ENCODE peak calls at places on chromosomes 2 and 18, in ten cellular contexts. Z is aorta, V is astrocyte, J is suprapubic skin, E is left ventricle myocardium inferior, N is upper lobe of right lung, T is heart right ventricle, K is right lobe of liver, R is breast epithelium, F is hepatocyte. L is an unnamed sample. For H3K36me3, the result is how much of the 10 kb centered on the place peaks cover.

GRCh38 chr2:64523667-64524603 is at the start of gene AFTPH:
- DNase-seq in Z (peak), V (peak), J (peak), E (peak), N (peak), T (peak), K (peak), R (peak), F (peak), L (peak)

GRCh38 chr2:40103163-40103562 is 324.1 kb upstream of the THUMPD2 start:
- DNase-seq in Z (no peak), V (peak), J (no peak), E (no peak), N (no peak), T (no peak), K (no peak), R (no peak), F (no peak), L (no peak)

GRCh38 chr18:51660316-51660715 is 462.8 kb upstream of the MEX3C start:
- DNase-seq in Z (no peak), V (no peak), J (no peak), E (no peak), N (no peak), T (no peak), K (no peak), R (no peak), F (no peak), L (no peak)

GRCh38 chr2:233764761-233765160 is 4.7 kb downstream of the UGT1A1 start:
- DNase-seq in Z (no peak), V (no peak), J (no peak), E (no peak), N (no peak), T (no peak), K (no peak), R (no peak), F (no peak), L (no peak)

GRCh38 chr2:20184067-20184938 is 40.6 kb downstream of the SDC1 start:
- DNase-seq in Z (peak), V (peak), J (no peak), E (peak), N (peak), T (no peak), K (peak), R (no peak), F (peak), L (peak)

GRCh38 chr18:7466190-7466589 is 100.9 kb upstream of the PTPRM start:
- DNase-seq in Z (no peak), V (no peak), J (no peak), E (no peak), N (no peak), T (no peak), K (no peak), R (no peak), F (no peak), L (no peak)

GRCh38 chr2:47867205-47867604 is 39.1 kb downstream of the FBXO11 start:
- DNase-seq in Z (no peak), V (peak), J (no peak), E (no peak), N (no peak), T (peak), K (no peak), R (no peak), F (peak), L (no peak)

GRCh38 chr2:66170681-66171234 is 264.2 kb upstream of the MEIS1 start:
- DNase-seq in Z (no peak), V (no peak), J (no peak), E (no peak), N (no peak), T (no peak), K (no peak), R (no peak), F (no peak), L (no peak)

GRCh38 chr2:109715302-109715937 is 78.7 kb upstream of the RGPD5 start:
- DNase-seq in Z (no peak), V (no peak), J (peak), E (no peak), N (peak), T (no peak), K (peak), R (peak), F (peak), L (no peak)

GRCh38 chr2:26576565-26577441 is 64.4 kb downstream of the CIB4 start:
- DNase-seq in Z (peak), V (no peak), J (no peak), E (no peak), N (peak), T (no peak), K (peak), R (no peak), F (no peak), L (no peak)

GRCh38 chr2:26613241-26614204 is 27.6 kb downstream of the CIB4 start:
- DNase-seq in Z (no peak), V (no peak), J (peak), E (peak), N (peak), T (peak), K (no peak), R (no peak), F (no peak), L (peak)

GRCh38 chr2:97673187-97673914 is 3.8 kb downstream of the C2orf92 start:
- DNase-seq in Z (no peak), V (peak), J (no peak), E (no peak), N (no peak), T (no peak), K (no peak), R (no peak), F (no peak), L (no peak)

GRCh38 chr2:44559108-44559507 is 197.4 kb downstream of the CAMKMT start:
- DNase-seq in Z (no peak), V (no peak), J (no peak), E (no peak), N (no peak), T (no peak), K (no peak), R (no peak), F (no peak), L (no peak)

GRCh38 chr2:157747695-157748370 is 119.2 kb upstream of the ACVR1C start:
- DNase-seq in Z (no peak), V (peak), J (no peak), E (peak), N (no peak), T (no peak), K (peak), R (no peak), F (no peak), L (no peak)

GRCh38 chr2:26574066-26574899 is 66.9 kb downstream of the CIB4 start:
- DNase-seq in Z (peak), V (no peak), J (no peak), E (no peak), N (no peak), T (no peak), K (no peak), R (no peak), F (no peak), L (peak)

GRCh38 chr2:177574357-177574756 is 181.8 kb downstream of the AGPS start:
- DNase-seq in Z (no peak), V (no peak), J (no peak), E (no peak), N (no peak), T (no peak), K (no peak), R (no peak), F (no peak), L (no peak)

GRCh38 chr2:156151351-156151750 is 181.2 kb downstream of the NR4A2 start:
- DNase-seq in Z (no peak), V (no peak), J (no peak), E (no peak), N (no peak), T (no peak), K (no peak), R (no peak), F (no peak), L (no peak)

GRCh38 chr2:68287580-68288441 is 31.9 kb downstream of the CNRIP1 start:
- DNase-seq in Z (peak), V (peak), J (no peak), E (peak), N (no peak), T (no peak), K (no peak), R (no peak), F (peak), L (peak)

GRCh38 chr18:12308386-12309100 is 502 bp downstream of the TUBB6 start:
- DNase-seq in Z (peak), V (peak), J (peak), E (peak), N (peak), T (peak), K (peak), R (peak), F (peak), L (peak)

GRCh38 chr2:121338281-121338680 is 53.3 kb upstream of the TFCP2L1 start:
- DNase-seq in Z (no peak), V (no peak), J (no peak), E (no peak), N (no peak), T (no peak), K (no peak), R (no peak), F (no peak), L (no peak)

GRCh38 chr18:23810396-23810795 is 121.1 kb downstream of the LAMA3 start:
- DNase-seq in Z (no peak), V (no peak), J (no peak), E (no peak), N (no peak), T (no peak), K (no peak), R (no peak), F (no peak), L (no peak)

GRCh38 chr2:152513681-152514080 is 178.7 kb downstream of the FMNL2 start:
- DNase-seq in Z (no peak), V (peak), J (no peak), E (no peak), N (no peak), T (peak), K (no peak), R (no peak), F (no peak), L (no peak)

GRCh38 chr2:212619954-212620353 is 81.4 kb upstream of the ERBB4 start:
- DNase-seq in Z (no peak), V (peak), J (no peak), E (no peak), N (no peak), T (no peak), K (no peak), R (no peak), F (no peak), L (no peak)

GRCh38 chr2:6975988-6976387 is 58.8 kb downstream of the RNF144A start:
- DNase-seq in Z (no peak), V (peak), J (no peak), E (no peak), N (no peak), T (no peak), K (no peak), R (no peak), F (no peak), L (no peak)

GRCh38 chr18:814300-815084 is 2.5 kb upstream of the YES1 start:
- DNase-seq in Z (no peak), V (no peak), J (no peak), E (no peak), N (no peak), T (no peak), K (no peak), R (no peak), F (no peak), L (no peak)

GRCh38 chr2:5520352-5520996 is 171.7 kb upstream of the SOX11 start:
- DNase-seq in Z (no peak), V (peak), J (no peak), E (peak), N (no peak), T (peak), K (no peak), R (no peak), F (peak), L (no peak)

GRCh38 chr2:62423883-62424458 is 82.0 kb downstream of the TMEM17 start:
- DNase-seq in Z (no peak), V (no peak), J (no peak), E (no peak), N (no peak), T (no peak), K (no peak), R (no peak), F (no peak), L (no peak)

GRCh38 chr2:98790221-98790620 is 59.3 kb upstream of the MGAT4A start:
- DNase-seq in Z (no peak), V (no peak), J (no peak), E (no peak), N (no peak), T (no peak), K (peak), R (no peak), F (no peak), L (no peak)
- H3K27ac ChIP-seq in Z (no peak), V (no peak), J (no peak), E (no peak), N (no peak), T (no peak), K (no peak), R (no peak), F (no peak), L (no peak)

GRCh38 chr2:199452200-199452990 is 5.3 kb downstream of the SATB2 start:
- DNase-seq in Z (no peak), V (no peak), J (no peak), E (no peak), N (no peak), T (no peak), K (no peak), R (no peak), F (no peak), L (no peak)
- H3K36me3 ChIP-seq in Z (under half), V (under half), J (under half), E (under half), N (under half), T (under half), K (under half), R (under half), F (under half), L (under half)

DNA sequence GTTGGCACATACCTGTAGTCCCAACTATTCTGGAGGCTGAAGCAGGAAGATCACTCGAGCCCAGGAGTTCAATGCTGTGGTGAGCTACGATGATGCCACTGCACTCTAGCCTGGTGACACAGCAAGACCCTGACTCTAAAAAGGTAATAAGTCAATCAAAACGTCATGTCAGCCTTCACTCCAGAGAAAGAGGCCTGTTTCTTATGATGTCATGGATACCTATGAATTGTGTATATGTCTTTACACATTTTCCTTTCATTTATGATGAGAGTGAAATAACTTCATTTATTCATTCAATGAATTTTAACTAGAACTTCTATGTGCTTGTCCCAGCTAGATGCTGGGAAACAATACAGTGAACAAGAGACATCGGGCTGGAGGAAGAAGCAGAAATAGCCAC is 25.0 kb upstream of the ID2 start:
- DNase-seq in Z (no peak), V (no peak), J (no peak), E (no peak), N (no peak), T (no peak), K (no peak), R (no peak), F (no peak), L (no peak)
- H3K27ac ChIP-seq in Z (no peak), V (no peak), J (no peak), E (no peak), N (no peak), T (no peak), K (peak), R (no peak), F (peak), L (no peak)

DNA sequence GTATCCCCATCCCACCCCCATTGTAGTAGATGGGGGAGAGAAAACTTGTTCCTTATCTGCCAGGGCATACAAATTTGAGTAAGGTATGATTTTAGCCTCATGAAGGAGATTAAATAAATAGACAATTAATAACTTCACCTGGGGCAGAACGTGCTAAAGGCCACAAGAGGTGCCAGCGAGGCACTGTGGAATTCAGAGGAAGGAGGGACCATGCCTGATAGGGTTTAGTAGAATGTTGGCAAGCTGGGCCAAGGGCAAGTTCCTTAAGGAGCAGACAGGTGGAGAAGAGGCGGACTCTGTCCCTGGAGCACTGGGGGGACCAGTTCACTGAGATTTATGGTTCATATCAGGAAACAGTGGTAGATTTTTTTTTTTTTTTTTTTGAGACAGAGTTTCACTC is 22.5 kb downstream of the STAMBP start:
- DNase-seq in Z (no peak), V (no peak), J (no peak), E (no peak), N (no peak), T (no peak), K (no peak), R (no peak), F (no peak), L (no peak)
- H3K36me3 ChIP-seq in Z (under half), V (under half), J (half or more), E (half or more), N (half or more), T (under half), K (under half), R (under half), F (under half), L (half or more)

GRCh38 chr2:57160976-57161375 is 885.6 kb upstream of the VRK2 start:
- DNase-seq in Z (no peak), V (no peak), J (no peak), E (no peak), N (no peak), T (no peak), K (no peak), R (no peak), F (no peak), L (no peak)

GRCh38 chr2:57156231-57156924 is 890.2 kb upstream of the VRK2 start:
- DNase-seq in Z (no peak), V (no peak), J (no peak), E (no peak), N (no peak), T (no peak), K (no peak), R (no peak), F (no peak), L (no peak)
- H3K27ac ChIP-seq in Z (no peak), V (no peak), J (no peak), E (no peak), N (no peak), T (no peak), K (no peak), R (no peak), F (no peak), L (no peak)

GRCh38 chr2:241255542-241256167 is 59.8 kb downstream of the HDLBP start:
- DNase-seq in Z (no peak), V (no peak), J (no peak), E (no peak), N (no peak), T (no peak), K (peak), R (no peak), F (no peak), L (no peak)

GRCh38 chr2:241256168-241256545 is 59.3 kb downstream of the HDLBP start:
- DNase-seq in Z (no peak), V (no peak), J (no peak), E (no peak), N (no peak), T (no peak), K (peak), R (no peak), F (no peak), L (no peak)

GRCh38 chr2:241257419-241258032 is 57.9 kb downstream of the HDLBP start:
- DNase-seq in Z (no peak), V (no peak), J (no peak), E (no peak), N (no peak), T (no peak), K (no peak), R (no peak), F (no peak), L (no peak)

GRCh38 chr2:241260911-241261310 is 54.6 kb downstream of the HDLBP start:
- DNase-seq in Z (no peak), V (no peak), J (no peak), E (no peak), N (no peak), T (no peak), K (no peak), R (no peak), F (no peak), L (no peak)

DNA sequence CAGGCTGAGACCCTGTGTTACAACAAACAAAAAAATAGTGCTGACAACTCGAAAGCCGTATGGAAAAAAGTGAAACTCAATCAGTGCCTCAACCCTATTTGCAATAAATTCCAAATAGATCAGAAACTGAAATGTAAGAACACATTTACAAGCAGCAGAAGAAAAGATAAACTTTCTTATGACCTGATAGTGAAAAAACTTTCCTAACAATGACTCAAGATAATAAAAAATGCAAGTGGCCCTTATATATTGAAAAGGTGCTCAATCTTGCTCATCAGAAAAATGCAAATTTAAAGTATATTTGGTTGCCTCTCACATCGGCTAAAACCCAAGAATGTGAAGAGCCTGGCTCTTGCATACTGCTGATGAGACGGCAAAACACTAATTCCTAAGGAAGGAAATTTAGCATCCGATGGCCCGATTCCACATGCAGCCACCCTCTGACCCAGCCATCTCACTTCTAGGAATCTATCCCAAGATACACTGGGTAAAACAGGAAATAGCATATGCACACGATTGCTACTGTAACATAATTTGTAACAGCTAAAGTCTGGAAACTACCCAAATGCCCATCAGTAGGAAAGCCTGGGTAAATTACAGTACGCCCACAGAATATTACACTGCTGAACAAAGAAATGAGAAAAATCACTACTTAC is 56.8 kb downstream of the HDLBP start:
- DNase-seq in Z (no peak), V (no peak), J (no peak), E (no peak), N (no peak), T (no peak), K (no peak), R (no peak), F (no peak), L (no peak)
- H3K36me3 ChIP-seq in Z (under half), V (half or more), J (half or more), E (half or more), N (half or more), T (half or more), K (under half), R (under half), F (under half), L (half or more)

DNA sequence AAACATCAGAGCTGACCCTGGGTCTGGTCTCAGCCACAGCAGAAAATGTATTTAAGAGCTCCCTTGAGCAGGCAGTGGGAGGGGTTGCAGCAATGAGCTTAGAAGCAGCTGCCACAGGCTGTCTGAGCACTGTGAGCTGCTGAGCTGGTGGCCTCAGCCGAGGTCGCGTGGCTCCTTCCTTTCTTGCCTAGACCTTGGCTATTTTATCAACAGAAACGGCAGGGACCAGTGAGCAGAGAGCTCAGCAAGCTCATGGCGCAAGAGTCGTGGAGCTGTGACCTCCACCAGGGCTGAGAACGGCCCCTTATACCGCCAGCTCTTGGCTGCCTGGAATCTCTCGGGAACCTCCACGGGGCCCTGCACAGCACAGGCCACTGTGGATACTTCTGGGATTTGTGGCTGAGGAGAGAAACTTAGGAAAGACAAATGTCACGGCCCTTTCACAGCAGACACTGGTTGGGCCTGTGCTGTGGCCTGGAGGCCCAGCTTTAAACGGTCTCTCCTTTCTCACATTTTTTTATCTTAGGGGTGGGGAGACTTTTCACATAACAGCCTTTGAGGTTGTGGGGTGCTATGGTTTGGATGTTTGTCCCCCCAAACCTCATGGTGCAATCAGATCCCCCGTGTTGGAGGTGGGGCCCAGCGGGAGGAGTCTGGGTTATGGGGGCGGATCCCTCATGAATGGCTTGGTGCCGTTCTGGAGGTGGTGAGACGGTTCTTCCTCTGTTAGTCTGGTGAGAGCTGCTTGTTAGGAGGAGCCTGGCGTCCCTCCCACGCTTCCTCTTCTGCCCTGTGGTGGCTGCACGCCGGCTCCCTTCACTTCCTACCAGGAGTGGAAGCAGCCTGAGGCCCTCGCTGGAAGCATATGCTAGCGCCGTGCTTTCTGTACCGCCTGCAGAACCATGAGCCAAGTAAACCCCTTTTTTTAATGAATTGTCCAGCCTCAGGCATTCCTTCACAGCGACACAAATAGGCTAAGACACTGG is 1.7 kb downstream of the ALLC start:
- DNase-seq in Z (no peak), V (no peak), J (peak), E (peak), N (peak), T (peak), K (no peak), R (no peak), F (no peak), L (no peak)
- H3K27ac ChIP-seq in Z (no peak), V (no peak), J (no peak), E (peak), N (peak), T (peak), K (no peak), R (no peak), F (peak), L (no peak)

L was measured in left lung.